ENCODE peak calls at places on chromosomes 5 and 9, in four cellular contexts. V is fibroblast of mammary gland, C is tibial artery, D is PC-3. W is an unnamed sample.
A peak's percentile ranks its signal among the peaks of the same experiment; 100 is the strongest.

GRCh38 chr9:87502446-87503232 is 5.0 kb downstream of the DAPK1 start:
- DNase-seq in V (no peak), C (no peak), D (no peak), W (no peak)

GRCh38 chr5:6712582-6713273 is 504 bp upstream of the TENT4A start:
- DNase-seq in V (peak; percentile 93), C (peak; percentile 95), D (peak; percentile 100), W (peak; percentile 98)

GRCh38 chr5:143649869-143650268 is 162.1 kb upstream of the HMHB1 start:
- DNase-seq in V (no peak), C (no peak), D (no peak), W (no peak)

GRCh38 chr5:102815560-102816324 is 60.6 kb downstream of the PAM start:
- DNase-seq in V (peak; percentile 58), C (no peak), D (no peak), W (peak; percentile 22)

GRCh38 chr5:93279292-93279974 is 301.6 kb downstream of the NR2F1-AS1 start:
- DNase-seq in V (peak; percentile 6), C (no peak), D (peak; percentile 64), W (no peak)

GRCh38 chr9:73180373-73180772 is 28.7 kb downstream of the ANXA1 start:
- DNase-seq in V (peak; percentile 87), C (no peak), D (peak; percentile 44), W (peak; percentile 70)

GRCh38 chr5:175778951-175779475 is 92.4 kb upstream of the CPLX2 start:
- DNase-seq in V (peak; percentile 6), C (no peak), D (peak; percentile 83), W (no peak)

GRCh38 chr5:34475249-34475966 is 180.7 kb upstream of the RAI14 start:
- DNase-seq in V (no peak), C (no peak), D (no peak), W (no peak)

GRCh38 chr5:123874600-123875201 is 362.7 kb downstream of the CSNK1G3 start:
- DNase-seq in V (no peak), C (no peak), D (no peak), W (peak; percentile 63)

GRCh38 chr5:125342938-125343401 is 596.5 kb upstream of the ZNF608 start:
- DNase-seq in V (peak; percentile 24), C (no peak), D (no peak), W (peak; percentile 62)

GRCh38 chr5:125750538-125751186 is 672.5 kb upstream of the GRAMD2B start:
- DNase-seq in V (no peak), C (no peak), D (peak; percentile 34), W (no peak)

GRCh38 chr9:976805-977360 is 428 bp downstream of the DMRT3 start:
- DNase-seq in V (no peak), C (no peak), D (peak; percentile 11), W (no peak)

GRCh38 chr5:66666778-66667177 is 70.6 kb downstream of the MAST4 start:
- DNase-seq in V (no peak), C (no peak), D (no peak), W (no peak)

GRCh38 chr5:82885657-82886389 is 191.4 kb downstream of the TMEM167A start:
- DNase-seq in V (peak; percentile 58), C (no peak), D (peak; percentile 88), W (peak; percentile 80)
- TF ChIP-seq CTCF in V (no peak), C (no peak), D (peak; percentile 57), W (no peak)

DNA sequence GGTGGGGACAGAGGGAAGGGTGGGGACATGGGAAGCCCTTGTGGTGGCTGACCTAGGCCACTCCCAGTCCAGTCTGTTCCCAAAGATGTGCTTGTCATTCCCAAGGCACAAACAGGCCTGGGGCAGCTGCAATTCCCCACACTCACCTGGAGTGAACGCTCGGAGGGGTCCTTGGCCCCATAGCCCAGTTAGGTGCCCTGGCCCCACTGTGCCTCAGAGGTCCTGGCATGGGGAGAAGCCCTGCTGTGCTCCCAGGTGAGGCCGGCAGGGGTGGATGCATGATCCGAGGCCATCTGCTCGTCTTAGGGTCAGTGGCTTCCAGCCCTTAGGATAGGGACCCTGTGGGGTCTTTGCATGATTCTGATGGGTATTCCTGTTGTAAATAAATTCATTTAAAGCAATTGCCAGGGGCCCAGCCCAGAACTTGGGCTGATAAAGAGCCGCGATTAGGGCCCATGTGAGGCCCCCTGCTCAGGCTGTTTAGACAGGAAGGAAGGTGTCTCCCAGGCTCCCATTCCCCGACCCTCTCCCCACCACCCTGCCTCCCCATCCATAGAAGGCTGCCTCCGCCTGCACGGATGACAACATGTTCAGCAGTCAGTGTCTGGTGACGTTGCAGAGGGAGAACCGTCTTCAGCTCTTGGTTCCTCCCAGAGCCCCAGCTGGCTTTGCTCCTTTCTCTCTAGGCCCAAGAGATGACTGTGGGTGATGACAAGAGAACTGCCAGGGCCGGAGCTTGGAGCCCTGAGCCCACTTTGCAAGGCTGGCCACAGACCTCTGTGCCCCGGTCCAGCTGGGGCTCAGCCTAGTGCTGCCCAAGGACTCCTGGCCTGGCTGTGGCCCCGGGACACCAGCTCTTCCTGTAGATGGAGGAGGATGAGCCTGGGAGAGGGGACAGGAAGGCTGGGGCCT is 28.4 kb upstream of the IRX4 start:
- DNase-seq in V (no peak), C (peak; percentile 15), D (no peak), W (no peak)
- H3K4me3 ChIP-seq in V (no peak overlapping the region), C (no peak overlapping the region), D (no peak overlapping the region), W (no peak overlapping the region)

DNA sequence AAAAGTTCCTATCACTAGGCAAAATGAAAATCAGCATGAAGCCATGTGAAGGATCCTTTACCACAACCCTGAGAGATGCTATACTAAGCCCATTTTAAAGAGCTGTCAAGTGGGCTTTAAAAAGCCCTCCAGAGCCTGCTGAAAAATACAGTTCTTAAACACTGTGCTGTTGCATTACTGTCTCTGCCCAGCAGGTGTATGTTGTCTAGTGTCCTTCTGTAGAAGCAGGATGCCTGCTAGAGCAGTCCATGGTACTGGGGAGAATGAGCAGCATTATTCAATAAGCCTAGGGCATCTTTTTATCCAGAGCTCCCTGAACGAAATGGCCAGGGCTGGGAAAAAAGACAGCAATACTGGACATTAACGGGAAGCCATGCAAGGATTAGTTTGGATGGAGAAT is 126.2 kb upstream of the PLCXD3 start:
- DNase-seq in V (peak; percentile 36), C (no peak), D (peak; percentile 72), W (peak; percentile 21)
- TF ChIP-seq CTCF in V (peak; percentile 49), C (no peak), D (peak; percentile 68), W (peak; percentile 51)

DNA sequence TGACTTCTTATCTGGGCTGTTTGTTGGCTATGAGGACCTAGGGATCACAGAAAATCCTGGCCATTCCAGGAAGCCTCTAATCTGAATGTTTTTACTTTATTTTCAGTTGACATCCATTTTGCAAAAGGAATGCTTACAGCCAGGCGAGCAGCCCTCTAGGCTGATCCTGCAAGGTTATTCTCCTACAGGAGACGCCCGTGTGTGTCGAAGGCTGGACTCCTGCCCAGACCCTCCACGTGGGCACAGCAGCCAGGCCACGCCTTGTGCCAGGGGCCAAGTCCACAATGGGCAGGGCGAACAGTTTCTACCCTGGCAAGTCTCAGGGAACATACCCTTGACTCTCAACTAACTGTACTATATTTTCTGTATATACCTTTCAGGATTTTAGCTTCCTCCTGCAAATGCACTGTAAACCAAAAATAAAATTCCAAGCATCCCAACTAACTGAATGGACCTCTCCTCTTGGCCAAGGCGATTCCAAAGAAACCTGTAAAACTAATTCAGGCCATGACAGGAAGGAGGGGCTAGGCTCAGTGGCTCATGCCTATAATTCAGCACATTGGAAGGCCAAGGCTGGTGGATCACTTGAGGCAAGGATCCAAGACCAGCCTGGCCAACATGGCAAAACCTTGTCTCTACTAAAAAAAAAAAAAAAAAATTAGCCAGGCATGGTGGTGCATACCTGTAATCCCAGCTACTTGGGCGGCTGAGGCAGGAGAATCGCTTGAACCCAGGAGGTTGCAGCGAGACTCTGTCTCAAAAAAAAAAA is 5.7 kb downstream of the CMBL start:
- DNase-seq in V (no peak), C (no peak), D (peak; percentile 96), W (peak; percentile 23)
- H3K4me3 ChIP-seq in V (no peak overlapping the region), C (no peak overlapping the region), D (peak overlapping the region; percentile 0), W (no peak overlapping the region)

GRCh38 chr9:108511200-108511756 is 344.5 kb downstream of the ACTL7B start:
- DNase-seq in V (peak; percentile 98), C (no peak), D (no peak), W (no peak)

GRCh38 chr9:108516391-108516790 is 339.4 kb downstream of the ACTL7B start:
- DNase-seq in V (no peak), C (no peak), D (no peak), W (no peak)

GRCh38 chr9:108515856-108516255 is 339.9 kb downstream of the ACTL7B start:
- DNase-seq in V (no peak), C (no peak), D (no peak), W (no peak)

GRCh38 chr9:108517591-108518365 is 338.0 kb downstream of the ACTL7B start:
- DNase-seq in V (peak; percentile 18), C (no peak), D (no peak), W (no peak)

GRCh38 chr9:108512426-108513173 is 343.2 kb downstream of the ACTL7B start:
- DNase-seq in V (peak; percentile 33), C (no peak), D (no peak), W (no peak)
- TF ChIP-seq CTCF in V (no peak), C (no peak), D (no peak), W (no peak)

W was measured in astrocyte of the spinal cord.